ENCODE peak calls at places on chromosomes 12 and 14, in eight cellular contexts. One of them, this sample, is unnamed.
A peak's percentile ranks its signal among the peaks of the same experiment; 100 is the strongest.

GRCh38 chr12:107320031-107320928 is 226.9 kb upstream of the CRY1 start:
- DNase-seq in HCT116: no peak
- DNase-seq in stomach: no peak
- DNase-seq in ovary: no peak
- DNase-seq in suprapubic skin: no peak
- DNase-seq in Peyer's patch: peak; percentile 79
- DNase-seq in tibial nerve: no peak
- DNase-seq in right lobe of liver: no peak
- DNase-seq in this sample: no peak

GRCh38 chr14:102917469-102918211 is 4.8 kb upstream of the AMN start:
- DNase-seq in HCT116: peak; percentile 18
- DNase-seq in stomach: peak; percentile 62
- DNase-seq in ovary: no peak
- DNase-seq in suprapubic skin: no peak
- DNase-seq in Peyer's patch: peak; percentile 89
- DNase-seq in tibial nerve: peak; percentile 41
- DNase-seq in right lobe of liver: no peak
- DNase-seq in this sample: no peak

GRCh38 chr12:6821674-6822433 is at the start of gene GPR162:
- DNase-seq in HCT116: no peak
- DNase-seq in stomach: peak; percentile 52
- DNase-seq in ovary: peak; percentile 72
- DNase-seq in suprapubic skin: no peak
- DNase-seq in Peyer's patch: peak; percentile 56
- DNase-seq in tibial nerve: no peak
- DNase-seq in right lobe of liver: no peak
- DNase-seq in this sample: peak; percentile 60

GRCh38 chr12:27428466-27428865 is 18.1 kb upstream of the SMCO2 start:
- DNase-seq in HCT116: no peak
- DNase-seq in stomach: no peak
- DNase-seq in ovary: no peak
- DNase-seq in suprapubic skin: no peak
- DNase-seq in Peyer's patch: no peak
- DNase-seq in tibial nerve: no peak
- DNase-seq in right lobe of liver: no peak
- DNase-seq in this sample: no peak

GRCh38 chr12:96078281-96078761 is 42.9 kb upstream of the LTA4H start:
- DNase-seq in HCT116: no peak
- DNase-seq in stomach: peak; percentile 29
- DNase-seq in ovary: peak; percentile 35
- DNase-seq in suprapubic skin: no peak
- DNase-seq in Peyer's patch: no peak
- DNase-seq in tibial nerve: no peak
- DNase-seq in right lobe of liver: no peak
- DNase-seq in this sample: peak; percentile 66

GRCh38 chr12:53870122-53870521 is 68.5 kb upstream of the HOXC13 start:
- DNase-seq in HCT116: no peak
- DNase-seq in stomach: no peak
- DNase-seq in ovary: no peak
- DNase-seq in suprapubic skin: no peak
- DNase-seq in Peyer's patch: no peak
- DNase-seq in tibial nerve: no peak
- DNase-seq in right lobe of liver: no peak
- DNase-seq in this sample: no peak

GRCh38 chr12:51959211-51959610 is 7.7 kb downstream of the ACVR1B start:
- DNase-seq in HCT116: no peak
- DNase-seq in stomach: peak; percentile 30
- DNase-seq in ovary: no peak
- DNase-seq in suprapubic skin: peak; percentile 74
- DNase-seq in Peyer's patch: peak; percentile 65
- DNase-seq in tibial nerve: no peak
- DNase-seq in right lobe of liver: peak; percentile 70
- DNase-seq in this sample: peak; percentile 43

GRCh38 chr14:101075801-101076413 is 172.4 kb upstream of the RTL1 start:
- DNase-seq in HCT116: no peak
- DNase-seq in stomach: peak; percentile 7
- DNase-seq in ovary: no peak
- DNase-seq in suprapubic skin: peak; percentile 59
- DNase-seq in Peyer's patch: peak; percentile 23
- DNase-seq in tibial nerve: peak; percentile 8
- DNase-seq in right lobe of liver: peak; percentile 29
- DNase-seq in this sample: no peak

GRCh38 chr12:27289414-27289813 is 43.2 kb upstream of the BMAL2 start:
- DNase-seq in HCT116: no peak
- DNase-seq in stomach: no peak
- DNase-seq in ovary: no peak
- DNase-seq in suprapubic skin: no peak
- DNase-seq in Peyer's patch: no peak
- DNase-seq in tibial nerve: no peak
- DNase-seq in right lobe of liver: no peak
- DNase-seq in this sample: no peak

GRCh38 chr14:21025374-21026151 is 702 bp upstream of the NDRG2 start:
- DNase-seq in HCT116: no peak
- DNase-seq in stomach: peak; percentile 35
- DNase-seq in ovary: peak; percentile 94
- DNase-seq in suprapubic skin: peak; percentile 85
- DNase-seq in Peyer's patch: peak; percentile 76
- DNase-seq in tibial nerve: peak; percentile 77
- DNase-seq in right lobe of liver: peak; percentile 79
- DNase-seq in this sample: peak; percentile 94

GRCh38 chr12:113173081-113173698 is 12.1 kb downstream of the DDX54 start:
- DNase-seq in HCT116: no peak
- DNase-seq in stomach: no peak
- DNase-seq in ovary: no peak
- DNase-seq in suprapubic skin: no peak
- DNase-seq in Peyer's patch: no peak
- DNase-seq in tibial nerve: no peak
- DNase-seq in right lobe of liver: no peak
- DNase-seq in this sample: no peak

GRCh38 chr12:47078733-47079364 is 572 bp upstream of the PCED1B start:
- DNase-seq in HCT116: no peak
- DNase-seq in stomach: no peak
- DNase-seq in ovary: peak; percentile 53
- DNase-seq in suprapubic skin: no peak
- DNase-seq in Peyer's patch: peak; percentile 71
- DNase-seq in tibial nerve: no peak
- DNase-seq in right lobe of liver: no peak
- DNase-seq in this sample: peak; percentile 30

GRCh38 chr12:100348657-100349454 is 8.0 kb upstream of the SLC17A8 start:
- DNase-seq in HCT116: peak; percentile 33
- DNase-seq in stomach: no peak
- DNase-seq in ovary: no peak
- DNase-seq in suprapubic skin: no peak
- DNase-seq in Peyer's patch: no peak
- DNase-seq in tibial nerve: no peak
- DNase-seq in right lobe of liver: no peak
- DNase-seq in this sample: no peak

GRCh38 chr12:69383074-69383473 is 23.5 kb downstream of the YEATS4 start:
- DNase-seq in HCT116: no peak
- DNase-seq in stomach: no peak
- DNase-seq in ovary: no peak
- DNase-seq in suprapubic skin: no peak
- DNase-seq in Peyer's patch: no peak
- DNase-seq in tibial nerve: no peak
- DNase-seq in right lobe of liver: no peak
- DNase-seq in this sample: no peak

GRCh38 chr14:99191663-99192621 is 80.1 kb downstream of the BCL11B start:
- DNase-seq in HCT116: no peak
- DNase-seq in stomach: peak; percentile 71
- DNase-seq in ovary: peak; percentile 71
- DNase-seq in suprapubic skin: no peak
- DNase-seq in Peyer's patch: no peak
- DNase-seq in tibial nerve: no peak
- DNase-seq in right lobe of liver: peak; percentile 80
- DNase-seq in this sample: peak; percentile 67
- TF ChIP-seq POLR2A in HCT116: no peak
- TF ChIP-seq POLR2A in stomach: no peak
- TF ChIP-seq POLR2A in ovary: no peak
- TF ChIP-seq POLR2A in suprapubic skin: no peak
- TF ChIP-seq POLR2A in Peyer's patch: no peak
- TF ChIP-seq POLR2A in tibial nerve: no peak
- TF ChIP-seq POLR2A in right lobe of liver: no peak
- TF ChIP-seq POLR2A in this sample: no peak

GRCh38 chr12:55933158-55933798 is 2.3 kb downstream of the DGKA start:
- DNase-seq in HCT116: peak; percentile 22
- DNase-seq in stomach: peak; percentile 35
- DNase-seq in ovary: no peak
- DNase-seq in suprapubic skin: no peak
- DNase-seq in Peyer's patch: peak; percentile 76
- DNase-seq in tibial nerve: no peak
- DNase-seq in right lobe of liver: no peak
- DNase-seq in this sample: no peak

GRCh38 chr12:55931317-55931779 is 386 bp downstream of the DGKA start:
- DNase-seq in HCT116: no peak
- DNase-seq in stomach: no peak
- DNase-seq in ovary: peak; percentile 38
- DNase-seq in suprapubic skin: no peak
- DNase-seq in Peyer's patch: no peak
- DNase-seq in tibial nerve: no peak
- DNase-seq in right lobe of liver: no peak
- DNase-seq in this sample: peak; percentile 36

GRCh38 chr12:55932546-55932919 is 1.6 kb downstream of the DGKA start:
- DNase-seq in HCT116: no peak
- DNase-seq in stomach: no peak
- DNase-seq in ovary: no peak
- DNase-seq in suprapubic skin: no peak
- DNase-seq in Peyer's patch: peak; percentile 76
- DNase-seq in tibial nerve: no peak
- DNase-seq in right lobe of liver: no peak
- DNase-seq in this sample: no peak

GRCh38 chr12:55930771-55931316 is at the start of gene DGKA:
- DNase-seq in HCT116: peak; percentile 41
- DNase-seq in stomach: peak; percentile 45
- DNase-seq in ovary: peak; percentile 40
- DNase-seq in suprapubic skin: no peak
- DNase-seq in Peyer's patch: peak; percentile 88
- DNase-seq in tibial nerve: no peak
- DNase-seq in right lobe of liver: no peak
- DNase-seq in this sample: peak; percentile 41

GRCh38 chr12:55931780-55932545 is 1.0 kb downstream of the DGKA start:
- DNase-seq in HCT116: no peak
- DNase-seq in stomach: peak; percentile 61
- DNase-seq in ovary: peak; percentile 70
- DNase-seq in suprapubic skin: peak; percentile 85
- DNase-seq in Peyer's patch: peak; percentile 84
- DNase-seq in tibial nerve: peak; percentile 36
- DNase-seq in right lobe of liver: peak; percentile 59
- DNase-seq in this sample: peak; percentile 62
- TF ChIP-seq POLR2A in HCT116: no peak
- TF ChIP-seq POLR2A in stomach: no peak
- TF ChIP-seq POLR2A in ovary: peak; percentile 21
- TF ChIP-seq POLR2A in suprapubic skin: no peak
- TF ChIP-seq POLR2A in Peyer's patch: no peak
- TF ChIP-seq POLR2A in tibial nerve: peak; percentile 50
- TF ChIP-seq POLR2A in right lobe of liver: no peak
- TF ChIP-seq POLR2A in this sample: peak; percentile 26

DNA sequence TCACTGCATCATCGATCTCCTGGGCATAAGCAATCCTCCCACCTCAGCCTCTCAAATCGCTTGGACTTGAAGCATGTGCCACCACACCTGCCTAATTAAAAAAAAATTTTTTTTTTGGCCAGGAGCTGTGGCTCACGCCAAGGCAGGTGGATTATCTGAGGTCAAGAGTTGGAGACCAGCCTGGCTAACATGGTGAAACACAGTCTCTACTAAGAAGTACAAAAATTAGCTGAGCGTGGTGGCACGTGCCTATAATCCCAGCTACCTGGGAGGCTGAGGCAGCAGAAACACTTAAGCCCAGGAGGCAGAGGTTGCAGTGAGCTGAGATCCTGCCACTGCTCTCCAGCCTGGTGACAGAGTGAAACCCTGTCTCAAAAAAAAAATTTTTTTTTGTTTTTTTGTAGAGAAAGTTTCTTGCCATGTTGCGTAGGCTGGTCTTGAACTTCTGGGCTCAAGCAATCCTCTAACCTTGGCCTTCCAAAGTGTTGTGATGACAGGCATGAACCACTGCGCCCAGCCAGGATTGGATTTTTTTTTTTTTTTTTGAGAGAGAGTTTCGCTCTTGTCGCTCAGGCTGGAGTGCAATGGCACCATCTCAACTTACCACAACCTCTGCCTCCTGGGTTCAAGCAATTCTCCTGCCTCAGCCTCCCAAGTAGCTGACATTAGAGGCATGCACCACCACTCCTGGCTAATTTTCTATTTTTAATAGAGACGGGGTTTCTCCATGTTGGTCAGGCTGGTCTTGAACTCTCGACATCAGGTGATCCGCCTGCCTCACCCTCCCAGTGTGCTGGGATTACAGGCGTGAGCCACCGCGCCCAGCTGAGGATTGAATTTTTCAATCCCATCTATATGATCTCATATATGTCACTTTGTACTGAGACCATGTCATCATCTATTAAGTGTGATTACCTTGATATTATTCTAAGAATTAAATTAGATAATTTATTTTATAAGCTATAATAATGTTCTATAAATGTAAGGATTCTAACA is 12.4 kb downstream of the SLC2A3 start:
- DNase-seq in HCT116: no peak
- DNase-seq in stomach: no peak
- DNase-seq in ovary: no peak
- DNase-seq in suprapubic skin: no peak
- DNase-seq in Peyer's patch: no peak
- DNase-seq in tibial nerve: no peak
- DNase-seq in right lobe of liver: peak; percentile 22
- DNase-seq in this sample: no peak
- TF ChIP-seq POLR2A in HCT116: no peak
- TF ChIP-seq POLR2A in stomach: no peak
- TF ChIP-seq POLR2A in ovary: no peak
- TF ChIP-seq POLR2A in suprapubic skin: no peak
- TF ChIP-seq POLR2A in Peyer's patch: no peak
- TF ChIP-seq POLR2A in tibial nerve: no peak
- TF ChIP-seq POLR2A in right lobe of liver: no peak
- TF ChIP-seq POLR2A in this sample: no peak

GRCh38 chr12:25382311-25383106 is 131.8 kb upstream of the KRAS start:
- DNase-seq in HCT116: no peak
- DNase-seq in stomach: no peak
- DNase-seq in ovary: no peak
- DNase-seq in suprapubic skin: no peak
- DNase-seq in Peyer's patch: no peak
- DNase-seq in tibial nerve: no peak
- DNase-seq in right lobe of liver: no peak
- DNase-seq in this sample: no peak

GRCh38 chr12:25386823-25387134 is 136.1 kb upstream of the KRAS start:
- DNase-seq in HCT116: no peak
- DNase-seq in stomach: no peak
- DNase-seq in ovary: peak; percentile 39
- DNase-seq in suprapubic skin: no peak
- DNase-seq in Peyer's patch: peak; percentile 56
- DNase-seq in tibial nerve: no peak
- DNase-seq in right lobe of liver: peak; percentile 49
- DNase-seq in this sample: peak; percentile 26

GRCh38 chr12:25384954-25385216 is 134.2 kb upstream of the KRAS start:
- DNase-seq in HCT116: no peak
- DNase-seq in stomach: no peak
- DNase-seq in ovary: no peak
- DNase-seq in suprapubic skin: no peak
- DNase-seq in Peyer's patch: no peak
- DNase-seq in tibial nerve: no peak
- DNase-seq in right lobe of liver: no peak
- DNase-seq in this sample: no peak

GRCh38 chr12:25387136-25388050 is 136.7 kb upstream of the KRAS start:
- DNase-seq in HCT116: peak; percentile 84
- DNase-seq in stomach: peak; percentile 91
- DNase-seq in ovary: peak; percentile 91
- DNase-seq in suprapubic skin: peak; percentile 87
- DNase-seq in Peyer's patch: peak; percentile 92
- DNase-seq in tibial nerve: peak; percentile 73
- DNase-seq in right lobe of liver: peak; percentile 86
- DNase-seq in this sample: peak; percentile 89

GRCh38 chr12:25384038-25384953 is 133.6 kb upstream of the KRAS start:
- DNase-seq in HCT116: no peak
- DNase-seq in stomach: no peak
- DNase-seq in ovary: no peak
- DNase-seq in suprapubic skin: no peak
- DNase-seq in Peyer's patch: no peak
- DNase-seq in tibial nerve: no peak
- DNase-seq in right lobe of liver: no peak
- DNase-seq in this sample: no peak
- TF ChIP-seq POLR2A in HCT116: no peak
- TF ChIP-seq POLR2A in stomach: no peak
- TF ChIP-seq POLR2A in ovary: no peak
- TF ChIP-seq POLR2A in suprapubic skin: no peak
- TF ChIP-seq POLR2A in Peyer's patch: no peak
- TF ChIP-seq POLR2A in tibial nerve: no peak
- TF ChIP-seq POLR2A in right lobe of liver: no peak
- TF ChIP-seq POLR2A in this sample: no peak